ENCODE peak calls at places on chromosomes 11 and 22, in four cellular contexts. B, D, Z and H are unnamed samples.

GRCh38 chr22:47452184-47452583 is 689.7 kb downstream of the TBC1D22A start:
- DNase-seq in B (no peak), D (no peak), Z (no peak), H (no peak)

GRCh38 chr11:69703711-69704507 is at the start of gene FGF19:
- DNase-seq in B (no peak), D (no peak), Z (peak; percentile 92), H (no peak)

GRCh38 chr11:69382131-69383128 is 88.5 kb downstream of the MYEOV start:
- DNase-seq in B (peak; percentile 36), D (peak; percentile 41), Z (peak; percentile 63), H (no peak)

GRCh38 chr22:42834177-42834949 is 22.7 kb downstream of the ARFGAP3 start:
- DNase-seq in B (peak; percentile 42), D (no peak), Z (no peak), H (no peak)

GRCh38 chr22:48380016-48380665 is 1447.5 kb downstream of the BRD1 start:
- DNase-seq in B (no peak), D (no peak), Z (peak; percentile 42), H (no peak)

GRCh38 chr11:107916671-107917241 is 11.5 kb upstream of the RAB39A start:
- DNase-seq in B (no peak), D (no peak), Z (no peak), H (no peak)

GRCh38 chr11:78886616-78887015 is 312.0 kb upstream of the NARS2 start:
- DNase-seq in B (no peak), D (no peak), Z (no peak), H (no peak)

GRCh38 chr11:11025087-11025486 is 167.2 kb upstream of the ZBED5 start:
- DNase-seq in B (no peak), D (no peak), Z (no peak), H (no peak)

GRCh38 chr11:73931039-73931645 is 19.7 kb upstream of the DNAJB13 start:
- DNase-seq in B (no peak), D (no peak), Z (peak; percentile 52), H (no peak)

GRCh38 chr11:134358165-134358852 is 26.5 kb downstream of the GLB1L2 start:
- DNase-seq in B (no peak), D (no peak), Z (no peak), H (no peak)

GRCh38 chr11:128779036-128779435 is 85.2 kb downstream of the FLI1 start:
- DNase-seq in B (no peak), D (no peak), Z (no peak), H (no peak)

GRCh38 chr11:124799384-124800225 is 601 bp downstream of the MSANTD2 start:
- DNase-seq in B (no peak), D (peak; percentile 38), Z (peak; percentile 71), H (peak; percentile 41)

GRCh38 chr11:20042025-20042639 is 118.1 kb downstream of the DBX1 start:
- DNase-seq in B (no peak), D (no peak), Z (no peak), H (no peak)

GRCh38 chr11:106426696-106427095 is 349.2 kb downstream of the AASDHPPT start:
- DNase-seq in B (no peak), D (no peak), Z (no peak), H (no peak)

GRCh38 chr22:49899530-49899929 is 18.7 kb downstream of the ALG12 start:
- DNase-seq in B (no peak), D (no peak), Z (no peak), H (no peak)

GRCh38 chr22:44405661-44406060 is 92.4 kb downstream of the RTL6 start:
- DNase-seq in B (no peak), D (no peak), Z (no peak), H (no peak)

GRCh38 chr11:68193018-68193417 is 20.1 kb downstream of the KMT5B start:
- DNase-seq in B (no peak), D (no peak), Z (no peak), H (no peak)

GRCh38 chr11:134655189-134655937 is 243.3 kb upstream of the B3GAT1 start:
- DNase-seq in B (no peak), D (no peak), Z (peak; percentile 37), H (no peak)

GRCh38 chr22:48880749-48881148 is 946.9 kb downstream of the BRD1 start:
- DNase-seq in B (no peak), D (no peak), Z (no peak), H (no peak)

GRCh38 chr22:17213976-17214375 is 5.3 kb downstream of the ADA2 start:
- DNase-seq in B (no peak), D (no peak), Z (peak; percentile 72), H (no peak)

GRCh38 chr11:68581439-68581838 is 102.9 kb upstream of the GAL start:
- DNase-seq in B (no peak), D (no peak), Z (no peak), H (no peak)

GRCh38 chr11:126098204-126098769 is 35.6 kb upstream of the CDON start:
- DNase-seq in B (no peak), D (no peak), Z (no peak), H (no peak)

GRCh38 chr22:18071968-18072310 is 5.9 kb upstream of the PEX26 start:
- DNase-seq in B (no peak), D (no peak), Z (no peak), H (no peak)

GRCh38 chr11:118238947-118239346 is 13.2 kb downstream of the MPZL3 start:
- DNase-seq in B (no peak), D (no peak), Z (no peak), H (no peak)
- TF ChIP-seq TAF1 in B (no peak), D (no peak), Z (no peak), H (no peak)

GRCh38 chr22:34858026-34858425 is 207.9 kb upstream of the ISX start:
- DNase-seq in B (no peak), D (no peak), Z (no peak), H (no peak)
- TF ChIP-seq POLR2A in B (no peak), D (no peak), Z (no peak), H (no peak)

GRCh38 chr11:43021466-43021865 is 290.3 kb upstream of the API5 start:
- DNase-seq in B (no peak), D (no peak), Z (no peak), H (peak; percentile 2)
- TF ChIP-seq TAF1 in B (no peak), D (no peak), Z (no peak), H (no peak)

GRCh38 chr11:123187221-123187620 is 7.8 kb downstream of the CLMP start:
- DNase-seq in B (no peak), D (no peak), Z (no peak), H (no peak)
- TF ChIP-seq POLR2A in B (no peak), D (no peak), Z (no peak), H (no peak)